ENCODE peak calls at places on chromosome 7, in seven cellular contexts. W, T, L, D, G, Q and C are unnamed samples.

GRCh38 chr7:34066411-34066810 is 161.1 kb downstream of the BMPER start:
- DNase-seq in G (no peak), D (no peak), T (no peak), L (no peak), W (no peak), Q (no peak), C (no peak)

GRCh38 chr7:155189600-155189989 is 108.1 kb upstream of the INSIG1 start:
- DNase-seq in D (no peak), W (no peak), T (no peak), G (no peak), L (no peak), Q (no peak), C (no peak)

GRCh38 chr7:105838273-105839141 is 37.9 kb downstream of the ATXN7L1 start:
- DNase-seq in W (no peak), L (peak; percentile 71), T (no peak), D (peak; percentile 64), Q (no peak), G (peak; percentile 37), C (peak; percentile 75)

GRCh38 chr7:157502701-157503111 is 165.9 kb downstream of the DNAJB6 start:
- DNase-seq in D (no peak), G (peak; percentile 20), Q (no peak), T (no peak), L (peak; percentile 20), W (peak; percentile 41), C (peak; percentile 46)

GRCh38 chr7:51764981-51765380 is 448.4 kb upstream of the COBL start:
- DNase-seq in T (no peak), L (peak; percentile 51), D (no peak), W (no peak), G (no peak), Q (no peak), C (no peak)

GRCh38 chr7:41437257-41438196 is 265.4 kb downstream of the INHBA start:
- DNase-seq in D (no peak), L (no peak), T (no peak), W (no peak), G (no peak), Q (no peak), C (no peak)

GRCh38 chr7:143512488-143513340 is 35.0 kb downstream of the TAS2R41 start:
- DNase-seq in W (no peak), T (no peak), D (no peak), Q (no peak), L (no peak), G (no peak), C (no peak)

GRCh38 chr7:157458254-157458633 is 121.4 kb downstream of the DNAJB6 start:
- DNase-seq in T (no peak), G (no peak), Q (no peak), W (no peak), D (peak; percentile 24), L (no peak), C (no peak)

GRCh38 chr7:151439855-151440798 is at the start of gene CRYGN:
- DNase-seq in W (no peak), Q (peak; percentile 83), D (no peak), G (peak; percentile 19), T (no peak), L (no peak), C (peak; percentile 58)

GRCh38 chr7:121001932-121002754 is 13.6 kb downstream of the CPED1 start:
- DNase-seq in Q (no peak), D (no peak), G (no peak), W (no peak), T (no peak), L (no peak), C (no peak)

GRCh38 chr7:49876202-49876601 is 102.8 kb downstream of the VWC2 start:
- DNase-seq in G (no peak), D (no peak), Q (no peak), L (no peak), W (no peak), T (no peak), C (no peak)

GRCh38 chr7:31055501-31055900 is 3.4 kb downstream of the ADCYAP1R1 start:
- DNase-seq in W (no peak), L (no peak), T (no peak), D (no peak), Q (no peak), G (no peak), C (no peak)

GRCh38 chr7:117157121-117157870 is 165.6 kb downstream of the WNT2 start:
- DNase-seq in T (no peak), D (no peak), Q (no peak), G (peak; percentile 44), W (peak; percentile 40), L (no peak), C (no peak)

GRCh38 chr7:150503581-150503980 is 11.1 kb upstream of the GIMAP7 start:
- DNase-seq in T (no peak), D (no peak), Q (no peak), W (no peak), L (no peak), G (no peak), C (no peak)

GRCh38 chr7:76260171-76260703 is 42.2 kb upstream of the HSPB1 start:
- DNase-seq in D (no peak), Q (peak; percentile 97), T (peak; percentile 66), G (no peak), W (no peak), L (no peak), C (no peak)

GRCh38 chr7:44486693-44487092 is 3.8 kb downstream of the NUDCD3 start:
- DNase-seq in T (no peak), W (no peak), G (no peak), Q (no peak), D (no peak), L (no peak), C (no peak)

GRCh38 chr7:92769844-92770243 is 66.5 kb downstream of the CDK6 start:
- DNase-seq in D (no peak), L (no peak), W (no peak), T (no peak), G (no peak), Q (no peak), C (no peak)

GRCh38 chr7:85285502-85285901 is 98.6 kb upstream of the SEMA3D start:
- DNase-seq in T (no peak), L (no peak), Q (no peak), D (no peak), G (no peak), W (no peak), C (no peak)

GRCh38 chr7:22730921-22731654 is 4.1 kb downstream of the IL6 start:
- DNase-seq in W (no peak), G (no peak), L (no peak), D (no peak), Q (no peak), T (no peak), C (no peak)

GRCh38 chr7:132509667-132510066 is 66.6 kb downstream of the PLXNA4 start:
- DNase-seq in L (no peak), D (no peak), Q (no peak), G (no peak), T (no peak), W (no peak), C (no peak)

GRCh38 chr7:137978464-137979237 is 23.2 kb downstream of the CREB3L2 start:
- DNase-seq in W (peak; percentile 76), L (peak; percentile 41), G (peak; percentile 82), T (no peak), Q (no peak), D (no peak), C (no peak)

GRCh38 chr7:106022193-106022821 is 59.2 kb downstream of the CDHR3 start:
- DNase-seq in D (no peak), L (peak; percentile 63), Q (no peak), G (no peak), W (no peak), T (no peak), C (no peak)

GRCh38 chr7:562789-563628 is 43.4 kb upstream of the PDGFA start:
- DNase-seq in G (no peak), D (no peak), T (no peak), L (no peak), Q (no peak), W (no peak), C (no peak)

GRCh38 chr7:818031-818699 is 14.1 kb upstream of the SUN1 start:
- DNase-seq in W (no peak), T (no peak), D (no peak), Q (no peak), G (no peak), L (no peak), C (no peak)

GRCh38 chr7:34727464-34727995 is 69.5 kb downstream of the NPSR1 start:
- DNase-seq in D (no peak), G (no peak), Q (no peak), W (no peak), L (no peak), T (no peak), C (no peak)

GRCh38 chr7:135811513-135811912 is 62.9 kb upstream of the FAM180A start:
- DNase-seq in L (no peak), W (no peak), Q (no peak), G (no peak), T (no peak), D (no peak), C (no peak)

GRCh38 chr7:32204361-32205018 is 134.3 kb upstream of the PDE1C start:
- DNase-seq in L (peak; percentile 54), T (peak; percentile 27), G (peak; percentile 74), Q (peak; percentile 89), D (peak; percentile 55), W (peak; percentile 74), C (no peak)

GRCh38 chr7:78212476-78213060 is 414.0 kb downstream of the PHTF2 start:
- DNase-seq in D (no peak), G (no peak), L (no peak), T (no peak), W (no peak), Q (no peak), C (no peak)
- H3K27me3 ChIP-seq in D (no peaks in the 10 kb centered on the region), G (no peaks in the 10 kb centered on the region), L (no peaks in the 10 kb centered on the region), T (no peaks in the 10 kb centered on the region), W (no peaks in the 10 kb centered on the region), Q (no peaks in the 10 kb centered on the region), C (no peaks in the 10 kb centered on the region)

DNA sequence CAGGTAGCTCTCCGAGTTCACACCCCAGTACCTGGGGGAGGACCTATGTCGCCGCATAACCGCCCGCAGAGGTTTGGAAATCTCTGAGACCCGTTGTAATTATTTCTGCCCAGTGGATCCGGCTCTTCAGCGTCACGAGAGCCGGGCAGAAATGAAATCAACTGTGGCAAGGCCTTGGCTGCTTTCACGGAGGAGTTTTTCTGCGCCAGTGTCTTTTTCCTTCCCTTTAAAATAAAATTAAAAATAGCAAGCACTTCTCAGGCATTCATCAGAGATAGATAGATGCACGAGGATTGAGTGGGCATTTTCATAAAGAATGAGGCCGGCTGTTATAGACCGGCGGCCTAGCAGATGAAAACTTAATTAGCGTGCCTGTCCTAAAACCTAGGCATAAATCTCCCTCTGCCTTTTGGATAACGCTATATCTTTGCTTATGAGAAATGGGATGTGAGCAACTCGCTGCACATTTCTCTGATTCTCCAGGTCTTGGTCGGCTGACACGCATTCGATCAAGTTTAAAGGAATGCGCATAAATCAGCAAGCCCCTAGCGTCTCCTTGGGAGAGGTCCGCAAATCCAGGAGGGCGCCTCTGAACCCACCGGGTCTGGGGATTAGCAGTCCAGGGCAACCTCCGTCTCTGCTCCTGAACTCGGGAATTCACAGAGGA is 6.4 kb downstream of the HOXA13 start:
- DNase-seq in W (no peak), T (no peak), G (no peak), L (no peak), Q (peak; percentile 52), D (peak; percentile 37), C (peak; percentile 22)
- H3K4me3 ChIP-seq in W (peak overlapping the region; percentile 41), T (no peak overlapping the region), G (peak overlapping the region; percentile 55), L (peak overlapping the region; percentile 59), Q (no peak overlapping the region), D (peak overlapping the region; percentile 40), C (peak overlapping the region; percentile 29)

GRCh38 chr7:69858471-69858870 is 260.2 kb downstream of the AUTS2 start:
- DNase-seq in D (no peak), Q (no peak), T (no peak), G (no peak), L (no peak), W (no peak), C (no peak)
- H3K27me3 ChIP-seq in D (no peaks in the 10 kb centered on the region), Q (no peaks in the 10 kb centered on the region), T (no peaks in the 10 kb centered on the region), G (no peaks in the 10 kb centered on the region), L (peaks cover 7% of the 10 kb centered on the region), W (no peaks in the 10 kb centered on the region), C (no peaks in the 10 kb centered on the region)

GRCh38 chr7:101302641-101303101 is 18.9 kb downstream of the IFT22 start:
- DNase-seq in L (no peak), T (no peak), W (no peak), D (no peak), G (no peak), Q (peak; percentile 17), C (no peak)
- H3K4me3 ChIP-seq in L (no peak overlapping the region), T (peak overlapping the region; percentile 51), W (peak overlapping the region; percentile 5), D (peak overlapping the region; percentile 3), G (no peak overlapping the region), Q (no peak overlapping the region), C (no peak overlapping the region)